ENCODE peak calls at places on chromosome 4, in six cellular contexts. One of them, this sample, is unnamed.
A peak's percentile ranks its signal among the peaks of the same experiment; 100 is the strongest.

GRCh38 chr4:13476152-13476551 is 8.0 kb downstream of the RAB28 start:
- DNase-seq in SJCRH30: no peak
- DNase-seq in fibroblast of lung: no peak
- DNase-seq in left ventricle myocardium inferior: no peak
- DNase-seq in caudate nucleus: no peak
- DNase-seq in A673: no peak
- DNase-seq in this sample: no peak

GRCh38 chr4:140137654-140138053 is 16.3 kb downstream of the MAML3 start:
- DNase-seq in caudate nucleus: no peak
- DNase-seq in SJCRH30: no peak
- DNase-seq in A673: no peak
- DNase-seq in fibroblast of lung: peak; percentile 82
- DNase-seq in left ventricle myocardium inferior: no peak
- DNase-seq in this sample: no peak

GRCh38 chr4:128061566-128062536 is 739 bp downstream of the LARP1B start:
- DNase-seq in A673: peak; percentile 52
- DNase-seq in caudate nucleus: peak; percentile 25
- DNase-seq in fibroblast of lung: peak; percentile 53
- DNase-seq in left ventricle myocardium inferior: peak; percentile 53
- DNase-seq in SJCRH30: peak; percentile 47
- DNase-seq in this sample: peak; percentile 30

GRCh38 chr4:150206265-150206664 is 128.0 kb downstream of the DCLK2 start:
- DNase-seq in fibroblast of lung: no peak
- DNase-seq in left ventricle myocardium inferior: no peak
- DNase-seq in caudate nucleus: no peak
- DNase-seq in SJCRH30: peak; percentile 67
- DNase-seq in A673: no peak
- DNase-seq in this sample: no peak

GRCh38 chr4:68344049-68344448 is 5.8 kb downstream of the YTHDC1 start:
- DNase-seq in caudate nucleus: no peak
- DNase-seq in SJCRH30: no peak
- DNase-seq in A673: no peak
- DNase-seq in fibroblast of lung: no peak
- DNase-seq in left ventricle myocardium inferior: no peak
- DNase-seq in this sample: no peak

GRCh38 chr4:138512766-138513165 is 270.6 kb upstream of the SLC7A11 start:
- DNase-seq in SJCRH30: no peak
- DNase-seq in left ventricle myocardium inferior: no peak
- DNase-seq in caudate nucleus: no peak
- DNase-seq in fibroblast of lung: no peak
- DNase-seq in A673: no peak
- DNase-seq in this sample: no peak

GRCh38 chr4:71126719-71127118 is 133.3 kb downstream of the DCK start:
- DNase-seq in caudate nucleus: no peak
- DNase-seq in left ventricle myocardium inferior: no peak
- DNase-seq in fibroblast of lung: peak; percentile 99
- DNase-seq in A673: no peak
- DNase-seq in SJCRH30: no peak
- DNase-seq in this sample: no peak

GRCh38 chr4:38661371-38661770 is 2.6 kb upstream of the KLF3 start:
- DNase-seq in fibroblast of lung: no peak
- DNase-seq in left ventricle myocardium inferior: no peak
- DNase-seq in SJCRH30: no peak
- DNase-seq in caudate nucleus: no peak
- DNase-seq in A673: no peak
- DNase-seq in this sample: no peak

GRCh38 chr4:120870279-120870673 is 52.2 kb downstream of the PRDM5 start:
- DNase-seq in left ventricle myocardium inferior: no peak
- DNase-seq in fibroblast of lung: no peak
- DNase-seq in caudate nucleus: no peak
- DNase-seq in SJCRH30: no peak
- DNase-seq in A673: no peak
- DNase-seq in this sample: no peak

GRCh38 chr4:156169011-156169410 is 215.3 kb upstream of the CTSO start:
- DNase-seq in A673: peak; percentile 85
- DNase-seq in left ventricle myocardium inferior: peak; percentile 17
- DNase-seq in SJCRH30: peak; percentile 35
- DNase-seq in fibroblast of lung: peak; percentile 99
- DNase-seq in caudate nucleus: no peak
- DNase-seq in this sample: peak; percentile 21

GRCh38 chr4:3611778-3612177 is 79.6 kb upstream of the LRPAP1 start:
- DNase-seq in SJCRH30: no peak
- DNase-seq in caudate nucleus: no peak
- DNase-seq in fibroblast of lung: no peak
- DNase-seq in left ventricle myocardium inferior: no peak
- DNase-seq in A673: no peak
- DNase-seq in this sample: no peak

GRCh38 chr4:17380347-17380746 is 131.5 kb downstream of the QDPR start:
- DNase-seq in SJCRH30: no peak
- DNase-seq in fibroblast of lung: no peak
- DNase-seq in left ventricle myocardium inferior: no peak
- DNase-seq in caudate nucleus: no peak
- DNase-seq in A673: no peak
- DNase-seq in this sample: no peak

GRCh38 chr4:174256277-174256713 is 27.2 kb downstream of the FBXO8 start:
- DNase-seq in left ventricle myocardium inferior: no peak
- DNase-seq in fibroblast of lung: peak; percentile 70
- DNase-seq in SJCRH30: no peak
- DNase-seq in A673: peak; percentile 51
- DNase-seq in caudate nucleus: no peak
- DNase-seq in this sample: no peak

GRCh38 chr4:186644316-186644638 is 79.4 kb downstream of the FAT1 start:
- DNase-seq in fibroblast of lung: no peak
- DNase-seq in left ventricle myocardium inferior: no peak
- DNase-seq in SJCRH30: no peak
- DNase-seq in A673: no peak
- DNase-seq in caudate nucleus: no peak
- DNase-seq in this sample: no peak

GRCh38 chr4:53541577-53542206 is 49.6 kb downstream of the LNX1 start:
- DNase-seq in fibroblast of lung: peak; percentile 96
- DNase-seq in left ventricle myocardium inferior: no peak
- DNase-seq in caudate nucleus: no peak
- DNase-seq in A673: peak; percentile 36
- DNase-seq in SJCRH30: no peak
- DNase-seq in this sample: no peak

GRCh38 chr4:174663254-174663653 is 141.0 kb upstream of the HPGD start:
- DNase-seq in left ventricle myocardium inferior: no peak
- DNase-seq in A673: peak; percentile 23
- DNase-seq in caudate nucleus: no peak
- DNase-seq in fibroblast of lung: peak; percentile 65
- DNase-seq in SJCRH30: no peak
- DNase-seq in this sample: no peak

GRCh38 chr4:55396305-55397023 is 707 bp downstream of the TMEM165 start:
- DNase-seq in left ventricle myocardium inferior: peak; percentile 59
- DNase-seq in fibroblast of lung: peak; percentile 43
- DNase-seq in SJCRH30: peak; percentile 62
- DNase-seq in caudate nucleus: no peak
- DNase-seq in A673: peak; percentile 21
- DNase-seq in this sample: peak; percentile 76

GRCh38 chr4:2071912-2072867 is 13.1 kb downstream of the NAT8L start:
- DNase-seq in SJCRH30: no peak
- DNase-seq in caudate nucleus: peak; percentile 43
- DNase-seq in fibroblast of lung: no peak
- DNase-seq in left ventricle myocardium inferior: no peak
- DNase-seq in A673: no peak
- DNase-seq in this sample: peak; percentile 54

GRCh38 chr4:152536545-152537182 is 772 bp upstream of the FBXW7 start:
- DNase-seq in A673: peak; percentile 60
- DNase-seq in fibroblast of lung: peak; percentile 48
- DNase-seq in caudate nucleus: no peak
- DNase-seq in left ventricle myocardium inferior: no peak
- DNase-seq in SJCRH30: peak; percentile 11
- DNase-seq in this sample: peak; percentile 38

GRCh38 chr4:157128395-157128794 is 52.4 kb downstream of the GLRB start:
- DNase-seq in fibroblast of lung: peak; percentile 54
- DNase-seq in left ventricle myocardium inferior: no peak
- DNase-seq in SJCRH30: no peak
- DNase-seq in A673: peak; percentile 69
- DNase-seq in caudate nucleus: no peak
- DNase-seq in this sample: no peak

GRCh38 chr4:1842993-1843448 is 12.9 kb downstream of the LETM1 start:
- DNase-seq in fibroblast of lung: peak; percentile 93
- DNase-seq in SJCRH30: no peak
- DNase-seq in left ventricle myocardium inferior: peak; percentile 39
- DNase-seq in caudate nucleus: no peak
- DNase-seq in A673: no peak
- DNase-seq in this sample: no peak

GRCh38 chr4:175298119-175298518 is 380.0 kb downstream of the ADAM29 start:
- DNase-seq in A673: peak; percentile 22
- DNase-seq in SJCRH30: no peak
- DNase-seq in caudate nucleus: no peak
- DNase-seq in left ventricle myocardium inferior: no peak
- DNase-seq in fibroblast of lung: peak; percentile 8
- DNase-seq in this sample: no peak

DNA sequence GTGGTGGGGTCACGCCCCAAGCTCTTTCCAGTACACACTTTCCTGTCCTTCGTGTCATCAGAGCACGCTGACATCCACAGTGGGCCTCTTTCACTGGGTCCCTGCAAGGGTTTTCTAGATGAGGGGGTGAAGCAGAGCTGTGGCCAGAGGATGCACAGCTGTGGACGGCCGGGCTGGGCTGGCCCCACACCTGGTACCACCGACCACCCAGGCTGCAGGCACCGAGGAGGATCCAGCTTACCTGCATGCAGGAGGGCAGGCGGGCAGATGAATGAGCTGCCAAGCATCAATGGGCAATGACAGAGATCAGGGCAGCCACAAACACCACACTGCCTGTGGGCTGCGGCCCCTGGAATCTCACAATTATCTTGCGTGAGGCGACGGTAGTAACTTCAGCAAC is 9.5 kb upstream of the GRPEL1 start:
- DNase-seq in fibroblast of lung: no peak
- DNase-seq in left ventricle myocardium inferior: no peak
- DNase-seq in SJCRH30: no peak
- DNase-seq in A673: no peak
- DNase-seq in caudate nucleus: no peak
- DNase-seq in this sample: no peak
- H3K27ac ChIP-seq in fibroblast of lung: no peak overlapping the region
- H3K27ac ChIP-seq in left ventricle myocardium inferior: no peak overlapping the region
- H3K27ac ChIP-seq in SJCRH30: no peak overlapping the region
- H3K27ac ChIP-seq in A673: no peak overlapping the region
- H3K27ac ChIP-seq in caudate nucleus: no peak overlapping the region
- H3K27ac ChIP-seq in this sample: no peak overlapping the region

GRCh38 chr4:142130636-142131035 is 494.3 kb downstream of the IL15 start:
- DNase-seq in left ventricle myocardium inferior: no peak
- DNase-seq in SJCRH30: no peak
- DNase-seq in A673: no peak
- DNase-seq in fibroblast of lung: no peak
- DNase-seq in caudate nucleus: no peak
- DNase-seq in this sample: no peak
- H3K27ac ChIP-seq in left ventricle myocardium inferior: no peak overlapping the region
- H3K27ac ChIP-seq in SJCRH30: no peak overlapping the region
- H3K27ac ChIP-seq in A673: no peak overlapping the region
- H3K27ac ChIP-seq in fibroblast of lung: no peak overlapping the region
- H3K27ac ChIP-seq in caudate nucleus: no peak overlapping the region
- H3K27ac ChIP-seq in this sample: peak overlapping the region; percentile 29

GRCh38 chr4:103994059-103994458 is 274.3 kb upstream of the TACR3 start:
- DNase-seq in left ventricle myocardium inferior: no peak
- DNase-seq in caudate nucleus: no peak
- DNase-seq in SJCRH30: no peak
- DNase-seq in fibroblast of lung: no peak
- DNase-seq in A673: peak; percentile 43
- DNase-seq in this sample: no peak

GRCh38 chr4:103998752-103999151 is 279.0 kb upstream of the TACR3 start:
- DNase-seq in fibroblast of lung: no peak
- DNase-seq in A673: no peak
- DNase-seq in caudate nucleus: no peak
- DNase-seq in SJCRH30: peak; percentile 32
- DNase-seq in left ventricle myocardium inferior: no peak
- DNase-seq in this sample: no peak

GRCh38 chr4:103996059-103996458 is 276.3 kb upstream of the TACR3 start:
- DNase-seq in caudate nucleus: no peak
- DNase-seq in left ventricle myocardium inferior: no peak
- DNase-seq in SJCRH30: peak; percentile 31
- DNase-seq in A673: peak; percentile 84
- DNase-seq in fibroblast of lung: peak; percentile 12
- DNase-seq in this sample: no peak

GRCh38 chr4:103996637-103997036 is 276.9 kb upstream of the TACR3 start:
- DNase-seq in caudate nucleus: no peak
- DNase-seq in left ventricle myocardium inferior: no peak
- DNase-seq in A673: peak; percentile 88
- DNase-seq in SJCRH30: peak; percentile 78
- DNase-seq in fibroblast of lung: peak; percentile 90
- DNase-seq in this sample: no peak
- H3K27ac ChIP-seq in caudate nucleus: no peak overlapping the region
- H3K27ac ChIP-seq in left ventricle myocardium inferior: no peak overlapping the region
- H3K27ac ChIP-seq in A673: peak overlapping the region; percentile 49
- H3K27ac ChIP-seq in SJCRH30: peak overlapping the region; percentile 91
- H3K27ac ChIP-seq in fibroblast of lung: no peak overlapping the region
- H3K27ac ChIP-seq in this sample: no peak overlapping the region

DNA sequence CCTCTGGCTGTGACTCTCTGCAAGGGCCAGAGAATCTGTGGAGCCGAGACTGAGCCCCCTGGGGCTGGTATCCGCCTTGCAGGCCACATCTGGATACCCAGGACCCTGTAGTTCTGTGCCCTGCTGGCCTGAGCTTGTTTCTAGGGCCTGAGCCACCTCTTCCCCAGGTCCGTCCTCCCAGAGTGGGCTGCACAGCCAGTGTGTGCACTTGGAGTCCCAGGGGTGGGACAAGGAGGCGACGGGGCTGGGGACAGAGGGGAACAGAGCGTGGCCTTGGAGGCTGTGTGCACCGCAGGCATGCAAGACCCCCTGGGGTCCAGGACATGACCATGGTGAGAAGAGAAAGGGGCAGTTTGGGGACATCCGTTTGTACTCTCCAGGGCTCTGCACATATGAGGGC is 105.5 kb downstream of the SORCS2 start:
- DNase-seq in caudate nucleus: no peak
- DNase-seq in left ventricle myocardium inferior: no peak
- DNase-seq in fibroblast of lung: no peak
- DNase-seq in A673: no peak
- DNase-seq in SJCRH30: no peak
- DNase-seq in this sample: no peak
- H3K27ac ChIP-seq in caudate nucleus: no peak overlapping the region
- H3K27ac ChIP-seq in left ventricle myocardium inferior: no peak overlapping the region
- H3K27ac ChIP-seq in fibroblast of lung: no peak overlapping the region
- H3K27ac ChIP-seq in A673: no peak overlapping the region
- H3K27ac ChIP-seq in SJCRH30: no peak overlapping the region
- H3K27ac ChIP-seq in this sample: no peak overlapping the region

DNA sequence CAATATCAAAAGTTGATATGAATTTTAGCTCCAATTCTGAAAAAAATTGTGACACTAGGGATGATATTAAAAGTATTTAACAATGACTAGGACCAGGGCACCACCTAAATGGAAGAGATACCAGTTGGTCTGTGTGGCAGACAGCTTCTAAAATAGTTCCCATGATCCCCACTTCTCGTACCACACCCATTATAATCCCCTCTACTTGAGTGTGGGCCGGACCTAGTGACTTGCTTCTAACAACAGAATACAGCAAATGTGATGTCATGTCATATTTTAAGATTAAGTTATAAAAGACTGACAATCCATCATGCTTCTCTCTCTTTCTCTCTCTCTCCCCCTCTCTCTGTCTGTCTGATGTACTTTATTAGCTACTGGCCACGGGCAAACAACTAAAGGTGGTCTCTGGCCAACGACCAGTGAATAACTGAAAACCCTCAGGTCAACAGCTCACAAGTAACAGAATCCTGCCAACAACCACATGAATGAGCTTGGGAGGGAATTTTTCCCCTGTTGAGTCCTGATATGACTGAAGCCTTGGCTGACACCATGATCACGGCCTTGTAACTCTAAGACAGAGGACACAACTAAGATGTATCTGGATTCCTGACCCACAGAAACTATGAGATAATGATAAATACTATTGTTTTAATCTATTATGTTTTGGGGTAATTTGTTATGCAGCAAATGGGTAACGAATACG is 34.4 kb downstream of the FAM13A start:
- DNase-seq in SJCRH30: peak; percentile 46
- DNase-seq in caudate nucleus: no peak
- DNase-seq in A673: no peak
- DNase-seq in left ventricle myocardium inferior: no peak
- DNase-seq in fibroblast of lung: peak; percentile 55
- DNase-seq in this sample: no peak
- H3K27ac ChIP-seq in SJCRH30: peak overlapping the region; percentile 75
- H3K27ac ChIP-seq in caudate nucleus: no peak overlapping the region
- H3K27ac ChIP-seq in A673: no peak overlapping the region
- H3K27ac ChIP-seq in left ventricle myocardium inferior: no peak overlapping the region
- H3K27ac ChIP-seq in fibroblast of lung: no peak overlapping the region
- H3K27ac ChIP-seq in this sample: no peak overlapping the region

This sample was measured in tibial artery.